ENCODE peak calls at places on chromosomes 12 and 14, in five cellular contexts. One of them, this sample, is unnamed.

GRCh38 chr14:55938249-55938791 is 179.9 kb upstream of the PELI2 start:
- DNase-seq in hepatocyte: peak
- DNase-seq in cardiac muscle cell: no peak
- DNase-seq in transverse colon: peak
- DNase-seq in A549: no peak
- DNase-seq in this sample: no peak

GRCh38 chr14:75547552-75548250 is 25.4 kb downstream of the BATF start:
- DNase-seq in hepatocyte: no peak
- DNase-seq in cardiac muscle cell: no peak
- DNase-seq in transverse colon: no peak
- DNase-seq in A549: no peak
- DNase-seq in this sample: no peak

GRCh38 chr12:56469007-56469930 is 891 bp downstream of the SPRYD4 start:
- DNase-seq in hepatocyte: no peak
- DNase-seq in cardiac muscle cell: no peak
- DNase-seq in transverse colon: peak
- DNase-seq in A549: no peak
- DNase-seq in this sample: no peak

GRCh38 chr12:109981311-109981710 is 14.9 kb downstream of the GIT2 start:
- DNase-seq in hepatocyte: no peak
- DNase-seq in cardiac muscle cell: no peak
- DNase-seq in transverse colon: no peak
- DNase-seq in A549: no peak
- DNase-seq in this sample: no peak

GRCh38 chr12:53427905-53428594 is 4.4 kb downstream of the AMHR2 start:
- DNase-seq in hepatocyte: peak
- DNase-seq in cardiac muscle cell: no peak
- DNase-seq in transverse colon: no peak
- DNase-seq in A549: peak
- DNase-seq in this sample: no peak

GRCh38 chr14:21711360-21711961 is 37.8 kb upstream of the OR4E1 start:
- DNase-seq in hepatocyte: peak
- DNase-seq in cardiac muscle cell: peak
- DNase-seq in transverse colon: peak
- DNase-seq in A549: peak
- DNase-seq in this sample: peak

GRCh38 chr12:90899456-90900182 is 55.4 kb downstream of the CCER1 start:
- DNase-seq in hepatocyte: no peak
- DNase-seq in cardiac muscle cell: no peak
- DNase-seq in transverse colon: no peak
- DNase-seq in A549: no peak
- DNase-seq in this sample: no peak

GRCh38 chr14:30558362-30558674 is 640 bp upstream of the G2E3 start:
- DNase-seq in hepatocyte: no peak
- DNase-seq in cardiac muscle cell: no peak
- DNase-seq in transverse colon: no peak
- DNase-seq in A549: no peak
- DNase-seq in this sample: no peak

GRCh38 chr12:89707992-89708792 is 446 bp downstream of the ATP2B1 start:
- DNase-seq in hepatocyte: peak
- DNase-seq in cardiac muscle cell: no peak
- DNase-seq in transverse colon: peak
- DNase-seq in A549: peak
- DNase-seq in this sample: peak

GRCh38 chr12:58888131-58888783 is 32.0 kb downstream of the LRIG3 start:
- DNase-seq in hepatocyte: peak
- DNase-seq in cardiac muscle cell: no peak
- DNase-seq in transverse colon: no peak
- DNase-seq in A549: peak
- DNase-seq in this sample: no peak

GRCh38 chr12:4355843-4356327 is 23.6 kb downstream of the FGF23 start:
- DNase-seq in hepatocyte: peak
- DNase-seq in cardiac muscle cell: peak
- DNase-seq in transverse colon: peak
- DNase-seq in A549: peak
- DNase-seq in this sample: peak

GRCh38 chr14:54192610-54193009 is 204.2 kb upstream of the CDKN3 start:
- DNase-seq in hepatocyte: no peak
- DNase-seq in cardiac muscle cell: no peak
- DNase-seq in transverse colon: no peak
- DNase-seq in A549: no peak
- DNase-seq in this sample: no peak

GRCh38 chr12:88185988-88186387 is 43.9 kb downstream of the TMTC3 start:
- DNase-seq in hepatocyte: no peak
- DNase-seq in cardiac muscle cell: no peak
- DNase-seq in transverse colon: no peak
- DNase-seq in A549: peak
- DNase-seq in this sample: no peak

GRCh38 chr12:88546851-88547250 is 33.4 kb downstream of the KITLG start:
- DNase-seq in hepatocyte: no peak
- DNase-seq in cardiac muscle cell: no peak
- DNase-seq in transverse colon: no peak
- DNase-seq in A549: no peak
- DNase-seq in this sample: no peak

GRCh38 chr14:33642080-33642479 is 308.8 kb downstream of the EGLN3 start:
- DNase-seq in hepatocyte: no peak
- DNase-seq in cardiac muscle cell: no peak
- DNase-seq in transverse colon: no peak
- DNase-seq in A549: no peak
- DNase-seq in this sample: no peak

GRCh38 chr12:12546314-12546772 is 16.3 kb downstream of the DUSP16 start:
- DNase-seq in hepatocyte: peak
- DNase-seq in cardiac muscle cell: no peak
- DNase-seq in transverse colon: no peak
- DNase-seq in A549: no peak
- DNase-seq in this sample: no peak

GRCh38 chr12:51399893-51400292 is 8.7 kb upstream of the GALNT6 start:
- DNase-seq in hepatocyte: peak
- DNase-seq in cardiac muscle cell: no peak
- DNase-seq in transverse colon: peak
- DNase-seq in A549: no peak
- DNase-seq in this sample: no peak

GRCh38 chr12:4526923-4527546 is 11.7 kb upstream of the RAD51AP1 start:
- DNase-seq in hepatocyte: no peak
- DNase-seq in cardiac muscle cell: peak
- DNase-seq in transverse colon: no peak
- DNase-seq in A549: peak
- DNase-seq in this sample: peak

GRCh38 chr12:89494411-89495231 is 30.0 kb downstream of the GALNT4 start:
- DNase-seq in hepatocyte: no peak
- DNase-seq in cardiac muscle cell: no peak
- DNase-seq in transverse colon: no peak
- DNase-seq in A549: no peak
- DNase-seq in this sample: no peak

GRCh38 chr12:62640910-62641448 is 174.4 kb downstream of the MON2 start:
- DNase-seq in hepatocyte: no peak
- DNase-seq in cardiac muscle cell: no peak
- DNase-seq in transverse colon: no peak
- DNase-seq in A549: peak
- DNase-seq in this sample: peak

GRCh38 chr12:9064815-9065606 is 50.7 kb downstream of the A2M start:
- DNase-seq in hepatocyte: peak
- DNase-seq in cardiac muscle cell: peak
- DNase-seq in transverse colon: peak
- DNase-seq in A549: peak
- DNase-seq in this sample: no peak

GRCh38 chr14:49634547-49635334 is at the start of gene DNAAF2:
- DNase-seq in hepatocyte: peak
- DNase-seq in cardiac muscle cell: peak
- DNase-seq in transverse colon: peak
- DNase-seq in A549: peak
- DNase-seq in this sample: peak

GRCh38 chr14:96243785-96244184 is 12.2 kb upstream of the BDKRB1 start:
- DNase-seq in hepatocyte: no peak
- DNase-seq in cardiac muscle cell: no peak
- DNase-seq in transverse colon: no peak
- DNase-seq in A549: no peak
- DNase-seq in this sample: no peak

GRCh38 chr12:78442454-78442801 is 422.1 kb upstream of the SYT1 start:
- DNase-seq in hepatocyte: no peak
- DNase-seq in cardiac muscle cell: no peak
- DNase-seq in transverse colon: no peak
- DNase-seq in A549: no peak
- DNase-seq in this sample: no peak

GRCh38 chr14:29925106-29925722 is 2.4 kb downstream of the PRKD1 start:
- DNase-seq in hepatocyte: no peak
- DNase-seq in cardiac muscle cell: no peak
- DNase-seq in transverse colon: no peak
- DNase-seq in A549: no peak
- DNase-seq in this sample: no peak

GRCh38 chr12:2229661-2230539 is 177.1 kb downstream of the CACNA1C start:
- DNase-seq in hepatocyte: no peak
- DNase-seq in cardiac muscle cell: no peak
- DNase-seq in transverse colon: no peak
- DNase-seq in A549: no peak
- DNase-seq in this sample: no peak

GRCh38 chr12:2227360-2227759 is 174.6 kb downstream of the CACNA1C start:
- DNase-seq in hepatocyte: no peak
- DNase-seq in cardiac muscle cell: no peak
- DNase-seq in transverse colon: no peak
- DNase-seq in A549: no peak
- DNase-seq in this sample: no peak

GRCh38 chr12:2225736-2226135 is 172.9 kb downstream of the CACNA1C start:
- DNase-seq in hepatocyte: no peak
- DNase-seq in cardiac muscle cell: no peak
- DNase-seq in transverse colon: no peak
- DNase-seq in A549: no peak
- DNase-seq in this sample: no peak

GRCh38 chr12:2231011-2231595 is 178.3 kb downstream of the CACNA1C start:
- DNase-seq in hepatocyte: no peak
- DNase-seq in cardiac muscle cell: no peak
- DNase-seq in transverse colon: no peak
- DNase-seq in A549: no peak
- DNase-seq in this sample: no peak

GRCh38 chr12:2228535-2228934 is 175.7 kb downstream of the CACNA1C start:
- DNase-seq in hepatocyte: no peak
- DNase-seq in cardiac muscle cell: no peak
- DNase-seq in transverse colon: no peak
- DNase-seq in A549: no peak
- DNase-seq in this sample: no peak
- TF ChIP-seq CTCF in hepatocyte: no peak
- TF ChIP-seq CTCF in cardiac muscle cell: no peak
- TF ChIP-seq CTCF in transverse colon: no peak
- TF ChIP-seq CTCF in A549: no peak
- TF ChIP-seq CTCF in this sample: no peak

DNA sequence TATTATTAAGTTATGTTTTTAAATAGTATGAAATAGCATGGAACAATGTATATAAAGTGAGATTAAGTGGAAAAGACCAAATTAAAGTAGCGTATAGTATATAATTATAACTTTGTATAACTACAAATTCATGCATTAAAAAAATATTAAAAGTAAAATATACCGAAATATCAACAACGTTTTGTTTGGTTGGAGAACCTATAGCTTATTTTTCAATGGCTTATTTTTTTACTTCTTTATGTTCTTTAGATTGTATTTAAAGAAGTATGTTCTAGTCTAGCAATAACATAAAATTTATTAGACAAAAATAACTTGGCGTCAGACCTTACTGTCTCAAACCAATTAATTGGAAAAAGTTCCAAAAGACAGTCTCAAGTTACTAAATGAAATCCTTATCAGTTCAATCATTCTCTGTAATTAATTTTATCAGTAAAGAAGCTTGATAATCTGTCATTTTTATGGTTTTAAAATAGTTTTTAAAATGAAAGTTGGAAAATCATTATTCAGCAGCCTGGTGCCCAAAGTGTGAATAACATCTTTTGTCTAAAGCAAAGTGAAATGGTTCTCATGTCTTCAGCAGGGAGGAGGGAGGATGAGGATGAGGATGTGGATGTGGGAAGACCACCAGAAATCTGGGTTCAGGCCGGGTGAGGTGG is 46.7 kb downstream of the IRAK3 start:
- DNase-seq in hepatocyte: no peak
- DNase-seq in cardiac muscle cell: no peak
- DNase-seq in transverse colon: no peak
- DNase-seq in A549: peak
- DNase-seq in this sample: peak
- TF ChIP-seq CTCF in hepatocyte: no peak
- TF ChIP-seq CTCF in cardiac muscle cell: peak
- TF ChIP-seq CTCF in transverse colon: peak
- TF ChIP-seq CTCF in A549: no peak
- TF ChIP-seq CTCF in this sample: no peak

DNA sequence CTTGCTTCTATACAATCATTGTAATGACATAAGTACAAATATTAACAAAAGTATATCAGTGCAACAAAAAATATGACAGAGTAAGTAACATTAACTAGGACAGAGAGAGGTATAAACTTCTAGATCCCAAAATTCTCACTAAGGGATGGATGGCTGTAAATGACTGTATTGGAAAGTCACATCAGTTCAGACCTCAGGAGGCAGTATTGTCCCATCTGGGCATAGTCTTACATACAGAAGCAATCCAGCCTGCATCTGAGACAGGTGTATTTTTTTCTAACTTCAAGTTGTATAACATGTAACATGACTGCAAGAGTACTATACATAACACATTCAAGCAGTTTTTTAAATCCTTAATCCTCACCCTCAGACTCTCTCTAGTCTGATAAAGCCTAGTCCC is 99.0 kb downstream of the GARIN6 start:
- DNase-seq in hepatocyte: no peak
- DNase-seq in cardiac muscle cell: peak
- DNase-seq in transverse colon: no peak
- DNase-seq in A549: peak
- DNase-seq in this sample: no peak
- TF ChIP-seq CTCF in hepatocyte: no peak
- TF ChIP-seq CTCF in cardiac muscle cell: no peak
- TF ChIP-seq CTCF in transverse colon: no peak
- TF ChIP-seq CTCF in A549: no peak
- TF ChIP-seq CTCF in this sample: no peak

GRCh38 chr12:7039403-7039802 is 21.1 kb upstream of the C1S start:
- DNase-seq in hepatocyte: no peak
- DNase-seq in cardiac muscle cell: no peak
- DNase-seq in transverse colon: no peak
- DNase-seq in A549: no peak
- DNase-seq in this sample: no peak

GRCh38 chr12:7046383-7047143 is 14.0 kb upstream of the C1S start:
- DNase-seq in hepatocyte: no peak
- DNase-seq in cardiac muscle cell: no peak
- DNase-seq in transverse colon: no peak
- DNase-seq in A549: no peak
- DNase-seq in this sample: no peak

GRCh38 chr12:7045913-7046312 is 14.6 kb upstream of the C1S start:
- DNase-seq in hepatocyte: no peak
- DNase-seq in cardiac muscle cell: no peak
- DNase-seq in transverse colon: no peak
- DNase-seq in A549: no peak
- DNase-seq in this sample: no peak

GRCh38 chr12:7038591-7038990 is 20.3 kb upstream of the LPCAT3 start:
- DNase-seq in hepatocyte: no peak
- DNase-seq in cardiac muscle cell: no peak
- DNase-seq in transverse colon: no peak
- DNase-seq in A549: no peak
- DNase-seq in this sample: no peak

DNA sequence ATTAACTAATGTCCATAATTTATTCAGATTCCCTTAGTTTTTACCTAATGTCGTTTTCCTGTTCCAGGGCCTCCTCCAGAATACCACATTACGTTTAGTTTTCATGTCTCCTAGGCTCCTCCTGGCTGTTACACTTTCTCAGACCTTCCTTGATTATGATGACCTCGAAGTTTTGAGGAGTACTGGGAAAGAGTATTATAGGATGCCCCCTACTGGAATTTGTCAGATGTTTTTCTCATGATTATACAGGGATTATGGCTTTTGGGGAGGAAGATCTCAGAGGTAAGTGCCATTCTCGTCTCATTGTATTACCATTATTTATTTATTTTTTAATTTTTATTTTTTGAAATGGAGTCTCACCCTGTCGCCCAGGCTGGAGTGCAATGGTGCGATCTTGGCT is 17.7 kb upstream of the C1S start:
- DNase-seq in hepatocyte: peak
- DNase-seq in cardiac muscle cell: peak
- DNase-seq in transverse colon: no peak
- DNase-seq in A549: peak
- DNase-seq in this sample: no peak
- TF ChIP-seq CTCF in hepatocyte: peak
- TF ChIP-seq CTCF in cardiac muscle cell: peak
- TF ChIP-seq CTCF in transverse colon: peak
- TF ChIP-seq CTCF in A549: peak
- TF ChIP-seq CTCF in this sample: no peak